ENCODE peak calls at places on chromosomes 6 and 20, in six cellular contexts. One of them, this sample, is unnamed.

GRCh38 chr20:41047975-41048305 is 19.3 kb downstream of the TOP1 start:
- DNase-seq in HFFc6: no peak
- DNase-seq in left lung: no peak
- DNase-seq in Peyer's patch: no peak
- DNase-seq in breast epithelium: no peak
- DNase-seq in OCI-LY7: peak
- DNase-seq in this sample: no peak

GRCh38 chr6:33692760-33693158 is 18.7 kb downstream of the UQCC2 start:
- DNase-seq in OCI-LY7: no peak
- DNase-seq in HFFc6: peak
- DNase-seq in Peyer's patch: peak
- DNase-seq in breast epithelium: no peak
- DNase-seq in left lung: no peak
- DNase-seq in this sample: no peak

GRCh38 chr6:167748046-167748445 is 78.7 kb upstream of the AFDN start:
- DNase-seq in Peyer's patch: peak
- DNase-seq in left lung: no peak
- DNase-seq in HFFc6: no peak
- DNase-seq in breast epithelium: no peak
- DNase-seq in OCI-LY7: no peak
- DNase-seq in this sample: no peak

GRCh38 chr6:41917528-41917927 is 3.4 kb downstream of the MED20 start:
- DNase-seq in HFFc6: peak
- DNase-seq in left lung: no peak
- DNase-seq in breast epithelium: no peak
- DNase-seq in OCI-LY7: no peak
- DNase-seq in Peyer's patch: no peak
- DNase-seq in this sample: peak

GRCh38 chr6:105993341-105993740 is 92.8 kb upstream of the PRDM1 start:
- DNase-seq in Peyer's patch: no peak
- DNase-seq in OCI-LY7: no peak
- DNase-seq in HFFc6: no peak
- DNase-seq in left lung: no peak
- DNase-seq in breast epithelium: no peak
- DNase-seq in this sample: no peak

GRCh38 chr6:31607317-31607716 is 7.7 kb upstream of the AIF1 start:
- DNase-seq in left lung: no peak
- DNase-seq in HFFc6: no peak
- DNase-seq in Peyer's patch: no peak
- DNase-seq in OCI-LY7: no peak
- DNase-seq in breast epithelium: no peak
- DNase-seq in this sample: no peak

GRCh38 chr20:20548527-20549266 is 163.7 kb downstream of the RALGAPA2 start:
- DNase-seq in left lung: no peak
- DNase-seq in breast epithelium: no peak
- DNase-seq in Peyer's patch: no peak
- DNase-seq in HFFc6: no peak
- DNase-seq in OCI-LY7: no peak
- DNase-seq in this sample: no peak

GRCh38 chr20:63737940-63738686 is 1.5 kb upstream of the SLC2A4RG start:
- DNase-seq in Peyer's patch: peak
- DNase-seq in breast epithelium: no peak
- DNase-seq in HFFc6: no peak
- DNase-seq in left lung: no peak
- DNase-seq in OCI-LY7: peak
- DNase-seq in this sample: no peak

GRCh38 chr20:10857362-10858070 is 183.7 kb upstream of the JAG1 start:
- DNase-seq in left lung: peak
- DNase-seq in HFFc6: no peak
- DNase-seq in breast epithelium: no peak
- DNase-seq in OCI-LY7: no peak
- DNase-seq in Peyer's patch: peak
- DNase-seq in this sample: no peak

GRCh38 chr20:38196592-38196991 is 31.5 kb upstream of the TGM2 start:
- DNase-seq in left lung: peak
- DNase-seq in OCI-LY7: no peak
- DNase-seq in HFFc6: peak
- DNase-seq in breast epithelium: no peak
- DNase-seq in Peyer's patch: peak
- DNase-seq in this sample: peak

GRCh38 chr6:12318749-12319148 is 28.6 kb downstream of the EDN1 start:
- DNase-seq in breast epithelium: no peak
- DNase-seq in Peyer's patch: no peak
- DNase-seq in OCI-LY7: no peak
- DNase-seq in left lung: no peak
- DNase-seq in HFFc6: no peak
- DNase-seq in this sample: no peak

GRCh38 chr6:96235927-96236326 is 220.2 kb downstream of the FUT9 start:
- DNase-seq in HFFc6: no peak
- DNase-seq in left lung: no peak
- DNase-seq in breast epithelium: no peak
- DNase-seq in OCI-LY7: no peak
- DNase-seq in Peyer's patch: no peak
- DNase-seq in this sample: no peak

GRCh38 chr6:117555882-117556498 is 46.3 kb downstream of the GOPC start:
- DNase-seq in left lung: no peak
- DNase-seq in breast epithelium: no peak
- DNase-seq in Peyer's patch: peak
- DNase-seq in OCI-LY7: peak
- DNase-seq in HFFc6: no peak
- DNase-seq in this sample: no peak

GRCh38 chr6:27592481-27593199 is 119.7 kb upstream of the ZNF184 start:
- DNase-seq in left lung: no peak
- DNase-seq in OCI-LY7: peak
- DNase-seq in HFFc6: peak
- DNase-seq in breast epithelium: no peak
- DNase-seq in Peyer's patch: no peak
- DNase-seq in this sample: peak

GRCh38 chr6:161100072-161100471 is 108.5 kb downstream of the MAP3K4 start:
- DNase-seq in left lung: no peak
- DNase-seq in HFFc6: no peak
- DNase-seq in Peyer's patch: no peak
- DNase-seq in breast epithelium: no peak
- DNase-seq in OCI-LY7: no peak
- DNase-seq in this sample: no peak

GRCh38 chr6:136647363-136647763 is 97.1 kb upstream of the MAP7 start:
- DNase-seq in Peyer's patch: peak
- DNase-seq in HFFc6: no peak
- DNase-seq in OCI-LY7: no peak
- DNase-seq in left lung: no peak
- DNase-seq in breast epithelium: no peak
- DNase-seq in this sample: peak

GRCh38 chr6:43772571-43773049 is 2.6 kb downstream of the VEGFA start:
- DNase-seq in HFFc6: no peak
- DNase-seq in Peyer's patch: no peak
- DNase-seq in left lung: no peak
- DNase-seq in breast epithelium: no peak
- DNase-seq in OCI-LY7: peak
- DNase-seq in this sample: no peak

GRCh38 chr20:24102290-24102689 is 113.7 kb upstream of the GGTLC1 start:
- DNase-seq in left lung: no peak
- DNase-seq in HFFc6: no peak
- DNase-seq in OCI-LY7: peak
- DNase-seq in Peyer's patch: peak
- DNase-seq in breast epithelium: no peak
- DNase-seq in this sample: no peak

GRCh38 chr6:50278663-50279062 is 228.9 kb upstream of the DEFB112 start:
- DNase-seq in HFFc6: no peak
- DNase-seq in Peyer's patch: no peak
- DNase-seq in left lung: no peak
- DNase-seq in OCI-LY7: no peak
- DNase-seq in breast epithelium: no peak
- DNase-seq in this sample: no peak

GRCh38 chr20:776165-776564 is 7.9 kb upstream of the SLC52A3 start:
- DNase-seq in left lung: no peak
- DNase-seq in Peyer's patch: no peak
- DNase-seq in OCI-LY7: no peak
- DNase-seq in HFFc6: no peak
- DNase-seq in breast epithelium: no peak
- DNase-seq in this sample: no peak

GRCh38 chr6:167497387-167498056 is 172.6 kb downstream of the TTLL2 start:
- DNase-seq in breast epithelium: no peak
- DNase-seq in HFFc6: no peak
- DNase-seq in OCI-LY7: no peak
- DNase-seq in left lung: no peak
- DNase-seq in Peyer's patch: no peak
- DNase-seq in this sample: no peak

GRCh38 chr6:112560651-112561050 is 213.5 kb downstream of the RFPL4B start:
- DNase-seq in breast epithelium: no peak
- DNase-seq in OCI-LY7: no peak
- DNase-seq in Peyer's patch: no peak
- DNase-seq in left lung: no peak
- DNase-seq in HFFc6: no peak
- DNase-seq in this sample: no peak

DNA sequence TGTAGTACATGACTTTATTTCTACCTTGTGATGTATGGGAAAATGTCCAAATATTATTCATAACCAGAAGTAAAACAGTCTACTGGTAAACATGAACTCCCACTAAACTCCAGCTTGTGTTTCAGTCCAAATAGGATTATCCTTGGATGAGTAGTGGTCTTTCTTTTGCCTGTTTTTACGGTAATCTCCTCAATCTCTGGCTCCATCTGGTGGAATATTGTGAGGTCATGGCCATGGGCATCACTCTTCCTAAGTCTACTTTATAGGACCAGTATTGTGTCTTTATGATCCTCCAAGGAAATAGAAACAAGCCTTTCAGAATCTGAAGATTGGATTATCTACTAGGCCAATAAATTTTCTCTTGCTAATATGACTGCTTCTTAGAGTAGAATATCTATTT is 505.0 kb downstream of the BMP2 start:
- DNase-seq in left lung: no peak
- DNase-seq in HFFc6: no peak
- DNase-seq in OCI-LY7: no peak
- DNase-seq in Peyer's patch: no peak
- DNase-seq in breast epithelium: no peak
- DNase-seq in this sample: no peak
- TF ChIP-seq CTCF in left lung: no peak
- TF ChIP-seq CTCF in HFFc6: no peak
- TF ChIP-seq CTCF in OCI-LY7: peak
- TF ChIP-seq CTCF in Peyer's patch: no peak
- TF ChIP-seq CTCF in breast epithelium: no peak
- TF ChIP-seq CTCF in this sample: peak

DNA sequence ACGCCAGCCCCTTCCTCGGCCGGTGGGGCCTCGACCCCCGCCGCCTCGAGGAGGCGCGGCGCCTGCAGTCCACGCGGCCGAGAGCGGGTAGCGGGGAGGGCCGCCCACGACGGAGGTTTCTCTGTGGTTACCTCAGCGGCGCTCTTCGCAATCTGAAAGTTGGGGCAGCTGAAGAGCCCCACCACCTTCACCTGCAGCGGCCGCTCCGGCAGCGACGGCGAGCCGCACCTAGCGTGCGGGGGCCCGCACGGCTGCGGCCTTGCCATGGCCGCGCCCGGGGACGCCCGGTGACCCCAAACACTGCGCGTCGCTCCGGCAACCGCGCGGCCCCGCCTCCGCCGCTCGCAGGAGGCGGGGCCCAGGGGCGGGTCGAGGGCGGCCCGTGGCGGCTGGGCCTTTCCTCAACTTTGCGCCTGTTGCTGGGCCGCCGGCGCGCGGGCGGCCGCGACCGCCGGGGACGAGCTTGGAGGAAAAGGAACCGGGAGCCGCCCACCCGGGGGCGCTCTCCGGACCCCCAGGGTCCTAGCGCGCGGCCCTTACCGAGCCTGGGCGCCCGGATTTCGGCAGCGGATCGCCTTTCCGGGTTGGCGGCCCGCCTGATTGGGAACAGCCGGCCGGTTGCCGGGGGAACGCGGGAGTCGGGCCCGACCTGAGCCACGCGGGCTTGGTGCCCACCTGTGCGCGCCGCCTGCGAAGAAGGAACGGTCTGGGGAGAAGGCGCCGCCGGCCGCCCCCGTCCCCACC is at the start of the genes PPIL6 and SMPD2:
- DNase-seq in OCI-LY7: peak
- DNase-seq in breast epithelium: peak
- DNase-seq in left lung: peak
- DNase-seq in Peyer's patch: peak
- DNase-seq in HFFc6: peak
- DNase-seq in this sample: peak
- TF ChIP-seq CTCF in OCI-LY7: peak
- TF ChIP-seq CTCF in breast epithelium: no peak
- TF ChIP-seq CTCF in left lung: no peak
- TF ChIP-seq CTCF in Peyer's patch: no peak
- TF ChIP-seq CTCF in HFFc6: peak
- TF ChIP-seq CTCF in this sample: peak

DNA sequence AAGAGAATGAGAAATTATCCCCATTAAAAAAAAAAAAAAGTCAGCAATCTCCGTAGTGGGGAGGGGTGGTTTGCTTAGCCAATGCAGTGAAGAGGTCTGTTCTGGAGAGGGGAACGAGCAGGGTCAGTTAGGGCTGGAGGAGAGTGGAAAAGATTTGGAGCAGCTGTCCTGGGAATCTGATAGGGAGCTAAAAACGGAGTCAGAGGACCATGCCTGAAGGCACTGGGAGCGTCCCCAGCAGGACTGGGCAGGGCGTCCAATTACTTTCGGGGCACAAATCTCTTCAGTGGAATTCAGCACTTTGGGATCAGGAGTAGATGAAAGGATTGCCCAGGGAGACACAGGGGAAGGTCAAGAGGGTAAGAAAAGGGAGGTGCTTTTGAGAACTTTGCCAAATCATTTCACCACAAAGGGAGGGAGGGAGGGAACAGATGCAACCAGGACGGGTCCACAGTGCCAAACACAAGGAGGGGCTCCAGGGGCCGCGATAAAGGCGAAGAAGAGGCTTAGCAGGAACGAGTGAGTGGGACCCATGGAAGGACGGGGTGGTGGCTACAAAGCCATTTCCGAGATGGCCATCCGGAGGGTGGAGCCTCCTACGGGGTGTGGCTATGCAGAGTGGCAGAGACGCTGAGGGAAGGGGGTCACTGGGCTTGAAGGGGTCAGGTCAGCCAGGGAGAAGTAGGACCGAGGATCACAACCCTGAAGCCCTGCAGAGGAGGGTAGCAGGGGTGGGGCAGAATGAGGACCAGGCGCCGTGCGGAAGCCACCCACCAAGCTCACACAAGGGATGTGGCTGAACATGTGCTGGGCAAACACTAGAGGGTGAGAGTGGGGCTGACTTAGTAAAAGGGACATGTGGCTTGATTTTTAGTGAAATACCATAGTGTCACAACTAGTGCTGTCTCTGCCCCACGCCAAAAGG is 180.1 kb upstream of the RREB1 start:
- DNase-seq in HFFc6: no peak
- DNase-seq in breast epithelium: no peak
- DNase-seq in Peyer's patch: no peak
- DNase-seq in left lung: peak
- DNase-seq in OCI-LY7: no peak
- DNase-seq in this sample: no peak
- TF ChIP-seq CTCF in HFFc6: no peak
- TF ChIP-seq CTCF in breast epithelium: no peak
- TF ChIP-seq CTCF in Peyer's patch: no peak
- TF ChIP-seq CTCF in left lung: peak
- TF ChIP-seq CTCF in OCI-LY7: no peak
- TF ChIP-seq CTCF in this sample: no peak

DNA sequence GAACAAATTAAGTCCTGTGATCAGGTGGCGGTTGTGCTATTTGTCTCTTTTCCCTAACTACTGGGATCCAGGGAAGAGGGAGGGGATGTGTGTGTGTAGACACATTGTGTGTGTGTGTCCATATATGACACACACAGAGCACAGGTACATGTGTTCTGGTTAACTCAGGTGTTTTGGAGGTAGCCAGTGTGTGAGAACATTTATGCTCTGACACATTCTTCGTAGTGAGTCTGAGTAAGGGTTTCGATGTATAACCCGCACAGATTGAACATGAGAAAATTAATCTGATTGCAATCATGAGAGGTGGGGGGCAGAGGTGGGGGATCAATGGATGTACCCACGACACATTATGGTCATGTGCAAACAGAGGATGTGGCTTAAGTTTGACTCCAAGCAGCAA is 12.6 kb downstream of the ZC3H12D start:
- DNase-seq in Peyer's patch: no peak
- DNase-seq in OCI-LY7: no peak
- DNase-seq in HFFc6: no peak
- DNase-seq in breast epithelium: no peak
- DNase-seq in left lung: no peak
- DNase-seq in this sample: no peak
- TF ChIP-seq CTCF in Peyer's patch: no peak
- TF ChIP-seq CTCF in OCI-LY7: no peak
- TF ChIP-seq CTCF in HFFc6: no peak
- TF ChIP-seq CTCF in breast epithelium: no peak
- TF ChIP-seq CTCF in left lung: no peak
- TF ChIP-seq CTCF in this sample: no peak

This sample was measured in AG09319.